ENCODE peak calls at places on chromosomes 12 and 14, in eight cellular contexts. A is testis, V is uterus, L is MM.1S, G is small intestine, M is colonic mucosa, H is stomach, J is cardiac muscle cell. B is an unnamed sample. For H3K36me3, the result is how much of the 10 kb centered on the place peaks cover.

GRCh38 chr12:123111498-123112165 is 39.3 kb downstream of the PITPNM2 start:
- DNase-seq in A (no peak), V (no peak), L (no peak), G (no peak), M (no peak), H (no peak), J (no peak), B (no peak)

GRCh38 chr12:3182426-3182825 is 105.2 kb downstream of the TSPAN9 start:
- DNase-seq in A (no peak), V (no peak), L (no peak), G (no peak), M (no peak), H (no peak), J (no peak), B (no peak)

GRCh38 chr12:8226355-8226754 is 1.1 kb downstream of the FAM90A1 start:
- DNase-seq in A (no peak), V (no peak), L (no peak), G (no peak), M (no peak), H (no peak), J (no peak), B (no peak)

GRCh38 chr12:3371018-3371417 is 120.0 kb upstream of the PRMT8 start:
- DNase-seq in A (no peak), V (no peak), L (no peak), G (no peak), M (no peak), H (no peak), J (no peak), B (no peak)

GRCh38 chr12:2244013-2244861 is 191.4 kb downstream of the CACNA1C start:
- DNase-seq in A (no peak), V (peak), L (no peak), G (no peak), M (no peak), H (no peak), J (peak), B (no peak)

GRCh38 chr12:132121283-132121682 is 22.8 kb downstream of the DDX51 start:
- DNase-seq in A (no peak), V (no peak), L (no peak), G (no peak), M (no peak), H (no peak), J (no peak), B (no peak)

GRCh38 chr14:28651148-28651547 is 115.4 kb upstream of the FOXG1 start:
- DNase-seq in A (no peak), V (no peak), L (no peak), G (no peak), M (no peak), H (no peak), J (no peak), B (no peak)

GRCh38 chr12:22971771-22972191 is 346.8 kb downstream of the ETNK1 start:
- DNase-seq in A (no peak), V (no peak), L (no peak), G (no peak), M (no peak), H (no peak), J (peak), B (no peak)

GRCh38 chr12:32671930-32672785 is 6.9 kb upstream of the DNM1L start:
- DNase-seq in A (peak), V (peak), L (peak), G (peak), M (peak), H (peak), J (peak), B (no peak)

GRCh38 chr14:87805315-87805723 is 187.7 kb downstream of the GALC start:
- DNase-seq in A (peak), V (no peak), L (no peak), G (peak), M (peak), H (peak), J (peak), B (no peak)

GRCh38 chr12:56590237-56590830 is 39.8 kb downstream of the BAZ2A start:
- DNase-seq in A (peak), V (no peak), L (peak), G (peak), M (peak), H (no peak), J (peak), B (no peak)

GRCh38 chr12:25759752-25760151 is 198.7 kb upstream of the RASSF8 start:
- DNase-seq in A (no peak), V (no peak), L (no peak), G (no peak), M (no peak), H (no peak), J (no peak), B (no peak)

GRCh38 chr12:58419905-58420304 is 478.5 kb downstream of the ATP23 start:
- DNase-seq in A (no peak), V (no peak), L (no peak), G (no peak), M (no peak), H (no peak), J (no peak), B (no peak)

GRCh38 chr14:95305145-95305544 is 14.6 kb downstream of the CLMN start:
- DNase-seq in A (no peak), V (no peak), L (no peak), G (no peak), M (no peak), H (no peak), J (no peak), B (no peak)

GRCh38 chr14:61744239-61744638 is 18.0 kb upstream of the SNAPC1 start:
- DNase-seq in A (no peak), V (no peak), L (no peak), G (no peak), M (no peak), H (no peak), J (peak), B (no peak)
- H3K36me3 ChIP-seq in A (under half), V (under half), L (under half), G (under half), M (under half), H (half or more), J (half or more), B (under half)

GRCh38 chr12:6839482-6840201 is 1.1 kb upstream of the GNB3 start:
- DNase-seq in A (no peak), V (no peak), L (peak), G (no peak), M (no peak), H (peak), J (no peak), B (no peak)
- H3K36me3 ChIP-seq in A (under half), V (under half), L (under half), G (under half), M (under half), H (half or more), J (under half), B (under half)

GRCh38 chr12:53211476-53212381 is 4.7 kb upstream of the ITGB7 start:
- DNase-seq in A (no peak), V (no peak), L (no peak), G (no peak), M (no peak), H (no peak), J (no peak), B (no peak)

GRCh38 chr12:53208877-53209463 is 1.9 kb upstream of the ITGB7 start:
- DNase-seq in A (no peak), V (no peak), L (peak), G (peak), M (no peak), H (no peak), J (no peak), B (peak)

GRCh38 chr12:53212931-53213330 is 5.9 kb upstream of the ITGB7 start:
- DNase-seq in A (no peak), V (no peak), L (no peak), G (no peak), M (no peak), H (no peak), J (no peak), B (no peak)

GRCh38 chr12:53208435-53208834 is 1.4 kb upstream of the ITGB7 start:
- DNase-seq in A (peak), V (no peak), L (no peak), G (no peak), M (no peak), H (no peak), J (no peak), B (no peak)

GRCh38 chr12:53210843-53211242 is 3.8 kb upstream of the ITGB7 start:
- DNase-seq in A (no peak), V (no peak), L (no peak), G (no peak), M (no peak), H (no peak), J (no peak), B (no peak)
- H3K36me3 ChIP-seq in A (under half), V (under half), L (under half), G (under half), M (under half), H (half or more), J (under half), B (under half)

GRCh38 chr12:50017047-50017446 is 8.2 kb downstream of the RACGAP1 start:
- DNase-seq in A (peak), V (peak), L (no peak), G (peak), M (peak), H (peak), J (peak), B (no peak)
- H3K36me3 ChIP-seq in A (under half), V (under half), L (under half), G (under half), M (under half), H (under half), J (under half), B (under half)

DNA sequence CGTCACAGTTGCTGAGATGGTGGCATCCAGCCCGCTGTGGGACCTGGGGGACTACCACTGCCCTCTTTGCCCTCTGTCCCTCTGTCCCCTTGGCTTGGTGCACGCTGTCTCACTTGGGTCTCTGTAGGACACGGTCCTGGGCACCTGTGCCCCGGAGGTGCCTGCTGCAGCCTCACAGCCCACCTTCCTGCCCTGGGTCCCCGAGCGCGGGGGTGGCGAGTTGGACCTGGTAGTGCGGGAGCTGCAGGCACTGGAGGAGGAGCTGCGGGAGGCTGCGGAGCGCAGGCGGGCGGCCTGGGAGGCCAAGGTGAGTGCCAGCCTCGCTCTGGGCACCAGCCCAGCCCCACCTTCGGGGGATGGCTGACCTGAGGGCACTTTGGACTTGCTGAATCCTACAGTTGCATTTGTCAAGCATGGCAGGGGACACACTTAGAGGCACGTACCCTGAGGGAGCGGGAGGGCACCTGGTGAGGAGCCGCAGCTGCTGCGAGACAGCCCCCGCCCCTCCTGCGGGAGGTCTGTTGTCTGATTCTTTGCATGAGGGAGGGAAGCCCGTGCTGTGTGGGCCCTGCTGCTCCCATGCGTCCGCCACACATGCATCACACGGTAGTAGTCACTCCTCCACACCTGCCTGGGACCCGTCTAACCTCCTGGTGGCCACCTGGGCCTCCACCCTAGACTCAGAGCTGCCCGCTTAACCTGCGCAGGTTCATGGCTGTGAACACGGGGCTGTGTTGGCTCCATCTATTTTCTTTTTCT is 6.8 kb downstream of the TEDC1 start:
- DNase-seq in A (no peak), V (no peak), L (no peak), G (no peak), M (no peak), H (no peak), J (no peak), B (no peak)
- H3K36me3 ChIP-seq in A (under half), V (under half), L (under half), G (under half), M (under half), H (under half), J (under half), B (under half)

DNA sequence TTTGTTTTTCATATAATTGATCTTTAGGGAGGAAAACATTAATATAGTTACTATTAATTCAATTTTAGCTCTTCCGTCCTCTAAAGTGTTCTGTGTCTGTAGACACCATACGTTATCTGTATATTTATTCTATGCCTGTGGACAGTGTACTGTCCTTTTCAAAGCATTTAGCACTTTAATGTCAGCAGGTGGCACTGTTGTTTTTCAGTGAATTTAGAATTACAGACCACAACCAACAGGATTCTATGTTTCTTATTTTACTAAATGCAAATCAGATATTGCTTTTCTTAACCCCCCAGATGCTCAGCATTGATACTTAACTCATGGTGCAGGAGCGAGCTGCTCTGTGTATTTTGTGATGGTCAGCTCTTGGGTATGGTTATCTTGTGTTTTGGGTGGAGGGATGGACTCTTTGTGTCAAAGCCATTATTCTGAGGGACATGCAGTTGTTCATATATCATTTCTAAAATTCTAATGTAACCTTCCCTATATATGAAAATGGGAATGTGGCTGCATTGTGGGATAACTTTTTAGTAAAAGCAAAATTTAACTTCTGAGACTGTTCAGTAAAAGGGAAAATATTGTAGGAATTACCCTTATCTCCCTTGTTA is 65.2 kb downstream of the PAPOLA start:
- DNase-seq in A (no peak), V (no peak), L (no peak), G (peak), M (no peak), H (no peak), J (peak), B (peak)
- H3K36me3 ChIP-seq in A (under half), V (under half), L (under half), G (under half), M (under half), H (half or more), J (under half), B (under half)

B was measured in CD4-positive, CD25-positive, alpha-beta regulatory T cell.